ENCODE peak calls at places on chromosomes 4 and X, in four cellular contexts. One of them, this sample, is unnamed.
A peak's percentile ranks its signal among the peaks of the same experiment; 100 is the strongest.

GRCh38 chrX:29196501-29196900 is 609.3 kb downstream of the IL1RAPL1 start:
- DNase-seq in GM06990: no peak
- DNase-seq in RPMI8226: no peak
- DNase-seq in stimulated activated naive B cell treated with anti-CD40 and anti-IgM and Interleukin-4, amounts not matched to agents 10 μg/mL and 1 μg/mL and 100 μg/mL, for 72 hours: no peak
- DNase-seq in this sample: no peak

GRCh38 chr4:184028571-184028996 is 123.5 kb downstream of the STOX2 start:
- DNase-seq in GM06990: no peak
- DNase-seq in RPMI8226: peak; percentile 8
- DNase-seq in stimulated activated naive B cell treated with anti-CD40 and anti-IgM and Interleukin-4, amounts not matched to agents 10 μg/mL and 1 μg/mL and 100 μg/mL, for 72 hours: no peak
- DNase-seq in this sample: no peak

GRCh38 chrX:103537871-103538387 is 18.6 kb upstream of the RAB40A start:
- DNase-seq in GM06990: no peak
- DNase-seq in RPMI8226: no peak
- DNase-seq in stimulated activated naive B cell treated with anti-CD40 and anti-IgM and Interleukin-4, amounts not matched to agents 10 μg/mL and 1 μg/mL and 100 μg/mL, for 72 hours: no peak
- DNase-seq in this sample: no peak

GRCh38 chrX:123803331-123803983 is 56.4 kb upstream of the XIAP start:
- DNase-seq in GM06990: peak; percentile 22
- DNase-seq in RPMI8226: peak; percentile 8
- DNase-seq in stimulated activated naive B cell treated with anti-CD40 and anti-IgM and Interleukin-4, amounts not matched to agents 10 μg/mL and 1 μg/mL and 100 μg/mL, for 72 hours: no peak
- DNase-seq in this sample: no peak

GRCh38 chr4:14867847-14868246 is 134.4 kb upstream of the CPEB2 start:
- DNase-seq in GM06990: no peak
- DNase-seq in RPMI8226: peak; percentile 46
- DNase-seq in stimulated activated naive B cell treated with anti-CD40 and anti-IgM and Interleukin-4, amounts not matched to agents 10 μg/mL and 1 μg/mL and 100 μg/mL, for 72 hours: no peak
- DNase-seq in this sample: no peak

GRCh38 chrX:71056857-71057256 is 11.3 kb downstream of the SNX12 start:
- DNase-seq in GM06990: no peak
- DNase-seq in RPMI8226: no peak
- DNase-seq in stimulated activated naive B cell treated with anti-CD40 and anti-IgM and Interleukin-4, amounts not matched to agents 10 μg/mL and 1 μg/mL and 100 μg/mL, for 72 hours: no peak
- DNase-seq in this sample: no peak

GRCh38 chrX:118346258-118347094 is 570 bp downstream of the WDR44 start:
- DNase-seq in GM06990: peak; percentile 68
- DNase-seq in RPMI8226: peak; percentile 64
- DNase-seq in stimulated activated naive B cell treated with anti-CD40 and anti-IgM and Interleukin-4, amounts not matched to agents 10 μg/mL and 1 μg/mL and 100 μg/mL, for 72 hours: peak; percentile 32
- DNase-seq in this sample: no peak

GRCh38 chrX:20284992-20285391 is 18.3 kb upstream of the RPS6KA3 start:
- DNase-seq in GM06990: no peak
- DNase-seq in RPMI8226: no peak
- DNase-seq in stimulated activated naive B cell treated with anti-CD40 and anti-IgM and Interleukin-4, amounts not matched to agents 10 μg/mL and 1 μg/mL and 100 μg/mL, for 72 hours: no peak
- DNase-seq in this sample: no peak

GRCh38 chr4:91113130-91113706 is 986.0 kb downstream of the CCSER1 start:
- DNase-seq in GM06990: peak; percentile 10
- DNase-seq in RPMI8226: no peak
- DNase-seq in stimulated activated naive B cell treated with anti-CD40 and anti-IgM and Interleukin-4, amounts not matched to agents 10 μg/mL and 1 μg/mL and 100 μg/mL, for 72 hours: no peak
- DNase-seq in this sample: peak; percentile 5